ENCODE peak calls at places on chromosome 21, in ten cellular contexts. I is PC-9, U is left ventricle myocardium inferior, A is WERI-Rb-1, X is right lobe of liver, O is GM23338, L is fibroblast of lung, C is psoas muscle, W is GM12878, P is mesendoderm. Q is an unnamed sample. For H3K27me3, the result is how much of the 10 kb centered on the place peaks cover.

GRCh38 chr21:15050588-15051377 is 14.0 kb downstream of the NRIP1 start:
- DNase-seq in I (no peak), U (no peak), A (no peak), X (no peak), O (peak), L (no peak), C (no peak), W (no peak), P (peak), Q (peak)

GRCh38 chr21:22900511-22900910 is 1902.3 kb downstream of the NCAM2 start:
- DNase-seq in I (peak), U (no peak), A (no peak), X (no peak), O (no peak), L (no peak), C (no peak), W (no peak), P (no peak), Q (no peak)

GRCh38 chr21:16644690-16645089 is 868.2 kb upstream of the CXADR start:
- DNase-seq in I (no peak), U (no peak), A (no peak), X (no peak), O (no peak), L (peak), C (no peak), W (no peak), P (no peak), Q (no peak)

GRCh38 chr21:35002879-35003722 is 46.0 kb downstream of the RUNX1 start:
- DNase-seq in I (no peak), U (no peak), A (no peak), X (no peak), O (no peak), L (peak), C (no peak), W (no peak), P (no peak), Q (no peak)

GRCh38 chr21:17436626-17437111 is 76.2 kb upstream of the CXADR start:
- DNase-seq in I (no peak), U (no peak), A (peak), X (no peak), O (peak), L (no peak), C (no peak), W (no peak), P (peak), Q (no peak)

GRCh38 chr21:16002872-16003466 is 273.2 kb downstream of the USP25 start:
- DNase-seq in I (no peak), U (no peak), A (no peak), X (no peak), O (peak), L (peak), C (no peak), W (no peak), P (no peak), Q (no peak)

GRCh38 chr21:16308269-16308668 is 578.5 kb downstream of the USP25 start:
- DNase-seq in I (no peak), U (no peak), A (no peak), X (no peak), O (no peak), L (peak), C (no peak), W (no peak), P (no peak), Q (no peak)

GRCh38 chr21:17613242-17613676 is 558 bp upstream of the BTG3 start:
- DNase-seq in I (no peak), U (no peak), A (no peak), X (no peak), O (no peak), L (peak), C (peak), W (no peak), P (no peak), Q (no peak)

GRCh38 chr21:15436031-15436430 is 293.8 kb upstream of the USP25 start:
- DNase-seq in I (no peak), U (no peak), A (no peak), X (no peak), O (no peak), L (no peak), C (no peak), W (no peak), P (no peak), Q (no peak)

GRCh38 chr21:34844033-34844923 is 175.5 kb downstream of the CLIC6 start:
- DNase-seq in I (no peak), U (peak), A (no peak), X (no peak), O (no peak), L (peak), C (peak), W (no peak), P (no peak), Q (peak)

GRCh38 chr21:25759573-25759972 is 24.8 kb downstream of the GABPA start:
- DNase-seq in I (no peak), U (no peak), A (no peak), X (no peak), O (no peak), L (no peak), C (no peak), W (no peak), P (no peak), Q (no peak)

GRCh38 chr21:28943631-28944030 is 49.0 kb downstream of the LTN1 start:
- DNase-seq in I (no peak), U (no peak), A (no peak), X (no peak), O (no peak), L (peak), C (no peak), W (no peak), P (no peak), Q (no peak)

GRCh38 chr21:34606621-34607020 is 8.3 kb downstream of the RCAN1 start:
- DNase-seq in I (no peak), U (no peak), A (peak), X (no peak), O (no peak), L (no peak), C (no peak), W (no peak), P (no peak), Q (no peak)

GRCh38 chr21:27277122-27277521 is 310.2 kb upstream of the ADAMTS5 start:
- DNase-seq in I (no peak), U (no peak), A (no peak), X (no peak), O (no peak), L (peak), C (no peak), W (no peak), P (no peak), Q (no peak)

GRCh38 chr21:36535618-36536241 is 55.8 kb upstream of the CLDN14 start:
- DNase-seq in I (no peak), U (no peak), A (peak), X (no peak), O (no peak), L (no peak), C (no peak), W (peak), P (no peak), Q (no peak)

GRCh38 chr21:15060776-15061175 is 4.0 kb downstream of the NRIP1 start:
- DNase-seq in I (peak), U (no peak), A (no peak), X (no peak), O (no peak), L (peak), C (no peak), W (no peak), P (peak), Q (no peak)

GRCh38 chr21:35370671-35371070 is 321.6 kb upstream of the RUNX1 start:
- DNase-seq in I (no peak), U (no peak), A (no peak), X (no peak), O (no peak), L (no peak), C (no peak), W (no peak), P (no peak), Q (no peak)

GRCh38 chr21:36704281-36704957 is 5.5 kb downstream of the SIM2 start:
- DNase-seq in I (no peak), U (no peak), A (no peak), X (no peak), O (peak), L (no peak), C (no peak), W (no peak), P (no peak), Q (peak)

GRCh38 chr21:16330340-16331319 is 600.8 kb downstream of the USP25 start:
- DNase-seq in I (no peak), U (no peak), A (peak), X (no peak), O (peak), L (peak), C (no peak), W (no peak), P (peak), Q (no peak)

GRCh38 chr21:15483138-15483780 is 246.5 kb upstream of the USP25 start:
- DNase-seq in I (peak), U (peak), A (peak), X (peak), O (peak), L (peak), C (peak), W (peak), P (peak), Q (peak)

GRCh38 chr21:34243562-34243961 is 120.2 kb upstream of the KCNE2 start:
- DNase-seq in I (no peak), U (no peak), A (peak), X (peak), O (peak), L (peak), C (no peak), W (no peak), P (peak), Q (peak)

GRCh38 chr21:26659757-26660156 is 86.7 kb upstream of the CYYR1 start:
- DNase-seq in I (no peak), U (no peak), A (no peak), X (no peak), O (no peak), L (no peak), C (no peak), W (no peak), P (no peak), Q (no peak)

GRCh38 chr21:14554948-14555347 is 8.8 kb upstream of the SAMSN1 start:
- DNase-seq in I (no peak), U (no peak), A (no peak), X (no peak), O (peak), L (no peak), C (no peak), W (no peak), P (peak), Q (no peak)

GRCh38 chr21:17491716-17492414 is 21.0 kb upstream of the CXADR start:
- DNase-seq in I (peak), U (no peak), A (no peak), X (no peak), O (no peak), L (peak), C (no peak), W (no peak), P (peak), Q (no peak)

GRCh38 chr21:37915941-37916794 is at the start of gene KCNJ6:
- DNase-seq in I (no peak), U (no peak), A (peak), X (no peak), O (peak), L (peak), C (peak), W (no peak), P (peak), Q (peak)

GRCh38 chr21:34367320-34367935 is 3.6 kb downstream of the KCNE2 start:
- DNase-seq in I (peak), U (no peak), A (peak), X (peak), O (peak), L (peak), C (no peak), W (no peak), P (peak), Q (no peak)

GRCh38 chr21:35980821-35981220 is 79.5 kb downstream of the SETD4 start:
- DNase-seq in I (no peak), U (no peak), A (no peak), X (no peak), O (no peak), L (no peak), C (no peak), W (no peak), P (no peak), Q (no peak)

GRCh38 chr21:20311388-20311787 is 686.8 kb upstream of the NCAM2 start:
- DNase-seq in I (no peak), U (no peak), A (no peak), X (no peak), O (no peak), L (no peak), C (no peak), W (no peak), P (no peak), Q (no peak)

GRCh38 chr21:17513214-17514123 is 626 bp downstream of the CXADR start:
- DNase-seq in I (no peak), U (no peak), A (peak), X (peak), O (peak), L (peak), C (no peak), W (no peak), P (peak), Q (peak)

GRCh38 chr21:35619184-35619583 is 441.1 kb downstream of the SETD4 start:
- DNase-seq in I (peak), U (no peak), A (no peak), X (no peak), O (no peak), L (peak), C (no peak), W (no peak), P (peak), Q (no peak)

GRCh38 chr21:36338975-36339374 is 19.0 kb downstream of the MORC3 start:
- DNase-seq in I (no peak), U (no peak), A (no peak), X (no peak), O (no peak), L (no peak), C (no peak), W (no peak), P (peak), Q (no peak)

GRCh38 chr21:36164427-36164784 is 7.8 kb downstream of the DOP1B start:
- DNase-seq in I (no peak), U (no peak), A (no peak), X (peak), O (no peak), L (no peak), C (no peak), W (no peak), P (no peak), Q (no peak)

GRCh38 chr21:35940074-35940927 is 120.0 kb downstream of the SETD4 start:
- DNase-seq in I (no peak), U (no peak), A (peak), X (no peak), O (peak), L (peak), C (peak), W (no peak), P (peak), Q (peak)

DNA sequence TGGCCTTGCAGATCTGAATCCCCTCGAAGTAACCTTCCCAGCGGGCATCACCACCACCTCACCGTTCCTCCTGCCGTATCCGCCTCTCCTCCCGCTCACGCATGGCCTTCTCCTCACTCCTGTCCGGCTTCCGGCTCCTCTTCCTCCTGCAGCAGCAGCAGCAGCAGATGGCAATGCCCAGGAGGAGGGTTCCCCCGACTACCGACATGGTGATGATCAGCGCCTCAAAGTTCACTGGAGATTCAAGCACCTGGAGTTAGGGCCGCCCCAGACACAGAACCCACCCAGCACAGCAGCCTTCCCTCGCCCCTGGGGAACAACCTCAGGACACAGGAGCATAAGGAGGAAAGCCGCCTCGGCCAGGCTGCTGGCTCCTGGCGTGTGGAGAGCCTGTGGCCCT is 17.4 kb downstream of the PTTG1IP start:
- DNase-seq in I (no peak), U (no peak), A (no peak), X (no peak), O (no peak), L (no peak), C (no peak), W (no peak), P (no peak), Q (no peak)
- H3K27me3 ChIP-seq in I (under half), U (under half), A (under half), X (under half), O (under half), L (under half), C (under half), W (under half), P (under half), Q (under half)

DNA sequence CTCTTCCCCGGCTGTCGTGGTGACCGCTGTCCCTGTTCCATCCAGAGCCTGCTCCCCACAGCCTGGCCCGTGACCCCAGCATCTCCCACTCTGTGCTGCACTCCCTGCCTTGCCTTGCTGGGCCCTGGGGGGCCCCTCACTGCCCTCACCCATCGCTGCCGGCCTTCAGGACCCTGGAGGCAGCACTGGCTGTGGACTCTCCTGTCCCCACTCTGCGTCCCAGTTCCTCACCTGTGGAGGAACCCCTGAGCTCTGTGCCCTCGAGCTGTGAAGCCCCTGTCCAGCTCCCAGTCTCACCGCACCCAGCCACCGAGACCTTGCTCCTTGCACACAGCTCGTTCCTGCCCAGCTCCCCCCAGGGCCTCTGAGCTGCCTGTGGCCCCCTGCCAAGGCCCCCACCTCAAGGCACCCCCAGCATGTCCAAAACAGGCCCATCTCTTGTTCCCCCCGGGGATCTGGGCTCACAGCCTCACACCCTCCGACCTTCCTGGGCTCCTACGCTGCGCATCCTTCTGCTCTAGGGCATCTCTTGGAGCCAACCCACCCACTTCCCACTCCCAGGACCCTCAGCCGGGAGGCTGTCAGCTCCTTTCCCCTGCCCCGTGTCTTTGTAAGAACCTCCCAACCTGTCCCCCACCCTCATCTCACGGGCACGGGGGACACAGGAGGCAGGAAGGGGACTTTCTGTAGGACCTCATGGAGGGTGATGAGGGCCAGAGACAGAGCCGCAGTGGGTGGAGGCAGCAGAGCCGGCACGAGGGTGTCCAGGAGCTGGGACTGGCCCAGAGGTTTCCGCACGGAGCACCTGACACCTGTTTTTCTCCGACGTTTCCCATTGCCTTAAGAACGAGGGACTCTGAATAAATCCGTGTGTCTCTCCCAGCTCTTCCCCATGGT is 109.3 kb downstream of the WDR4 start:
- DNase-seq in I (no peak), U (no peak), A (no peak), X (no peak), O (no peak), L (no peak), C (no peak), W (no peak), P (no peak), Q (no peak)
- H3K27me3 ChIP-seq in I (under half), U (under half), A (under half), X (under half), O (under half), L (under half), C (under half), W (under half), P (under half), Q (under half)

GRCh38 chr21:41635874-41636273 is 127.9 kb upstream of the TMPRSS2 start:
- DNase-seq in I (no peak), U (no peak), A (no peak), X (no peak), O (no peak), L (no peak), C (no peak), W (no peak), P (no peak), Q (no peak)
- H3K27me3 ChIP-seq in I (under half), U (under half), A (under half), X (under half), O (under half), L (under half), C (under half), W (under half), P (under half), Q (under half)

GRCh38 chr21:42298657-42299056 is 16.6 kb downstream of the TFF3 start:
- DNase-seq in I (no peak), U (no peak), A (no peak), X (no peak), O (no peak), L (no peak), C (no peak), W (no peak), P (no peak), Q (no peak)
- H3K27me3 ChIP-seq in I (under half), U (under half), A (under half), X (under half), O (under half), L (under half), C (under half), W (under half), P (under half), Q (under half)

DNA sequence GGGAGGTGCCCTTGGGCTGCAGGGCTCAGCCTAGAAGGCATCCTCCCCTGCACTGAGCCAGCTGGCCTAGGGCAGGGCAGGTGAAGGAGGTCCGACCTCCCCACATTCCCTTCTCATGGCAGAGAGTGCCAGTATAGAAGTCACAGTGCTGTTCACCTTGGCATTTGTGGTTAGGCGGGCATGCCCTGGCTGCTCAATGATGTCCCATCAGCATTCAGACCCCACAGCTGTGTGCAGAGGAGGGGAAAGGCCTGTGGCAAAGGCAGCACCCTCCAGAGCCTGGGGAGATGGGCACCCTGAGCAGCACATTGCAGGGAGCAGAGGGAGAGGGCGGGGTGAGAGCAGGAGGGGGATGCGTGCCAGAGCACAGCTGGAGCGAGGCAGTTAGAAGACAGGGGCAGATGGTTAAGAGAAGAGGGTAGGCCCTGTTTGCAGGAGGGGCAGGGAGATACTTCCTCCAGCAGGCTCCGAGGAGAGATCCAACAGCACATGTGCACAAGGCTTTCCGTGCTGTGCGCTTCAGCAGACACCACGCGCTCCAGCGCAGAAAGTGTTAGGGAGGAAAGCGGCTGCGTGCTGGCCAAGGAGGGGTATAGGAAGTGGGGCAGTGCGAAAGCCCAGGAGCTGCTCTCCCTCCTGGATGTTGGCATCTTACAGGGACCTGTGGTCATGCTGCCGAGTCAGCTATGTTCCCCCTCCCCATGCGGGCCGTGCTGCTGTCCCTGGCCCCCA is 43.7 kb upstream of the COL6A1 start:
- DNase-seq in I (no peak), U (no peak), A (no peak), X (no peak), O (no peak), L (no peak), C (no peak), W (no peak), P (no peak), Q (peak)
- H3K27me3 ChIP-seq in I (under half), U (under half), A (under half), X (under half), O (under half), L (under half), C (under half), W (under half), P (under half), Q (under half)

DNA sequence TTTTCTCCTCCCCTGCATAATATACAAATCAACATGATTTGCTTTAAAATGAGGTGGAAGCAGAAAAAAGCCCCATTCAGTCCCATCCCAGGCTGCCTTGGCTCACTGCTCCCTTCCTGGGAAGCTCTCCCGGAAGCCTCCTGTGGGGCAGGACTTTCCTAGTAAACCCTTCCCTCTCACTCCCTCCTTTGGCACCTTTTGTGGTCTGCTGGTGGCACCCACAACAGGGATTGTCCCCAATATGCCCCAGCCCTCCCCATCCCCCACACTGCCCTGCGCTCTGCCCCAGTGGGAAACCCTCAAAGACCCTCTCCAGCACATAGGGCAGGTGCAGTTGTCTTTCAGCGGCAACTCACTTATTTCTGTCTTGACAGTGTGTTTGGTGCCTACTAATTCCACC is 1.8 kb upstream of the TMPRSS2 start:
- DNase-seq in I (no peak), U (no peak), A (no peak), X (peak), O (no peak), L (no peak), C (no peak), W (no peak), P (no peak), Q (no peak)
- H3K27me3 ChIP-seq in I (under half), U (half or more), A (under half), X (under half), O (under half), L (under half), C (under half), W (under half), P (under half), Q (under half)

GRCh38 chr21:33021150-33021549 is 4.6 kb upstream of the OLIG2 start:
- DNase-seq in I (no peak), U (no peak), A (no peak), X (no peak), O (no peak), L (no peak), C (no peak), W (no peak), P (no peak), Q (peak)
- H3K27me3 ChIP-seq in I (under half), U (half or more), A (under half), X (under half), O (half or more), L (half or more), C (half or more), W (under half), P (half or more), Q (half or more)

GRCh38 chr21:39061766-39062165 is 121.5 kb downstream of the PSMG1 start:
- DNase-seq in I (no peak), U (no peak), A (no peak), X (no peak), O (no peak), L (no peak), C (no peak), W (no peak), P (peak), Q (no peak)
- H3K27me3 ChIP-seq in I (under half), U (under half), A (under half), X (under half), O (under half), L (under half), C (under half), W (under half), P (under half), Q (under half)